ENCODE peak calls at places on chromosomes 3 and 15, in seven cellular contexts. One of them, this sample, is unnamed. For H3K4me1, the result is how much of the 10 kb centered on the place peaks cover.

GRCh38 chr3:182740710-182741109 is 52.6 kb upstream of the ATP11B start:
- DNase-seq in CD8-positive, alpha-beta T cell: no peak
- DNase-seq in left ventricle myocardium inferior: no peak
- DNase-seq in tibial nerve: no peak
- DNase-seq in colonic mucosa: peak
- DNase-seq in stomach: peak
- DNase-seq in mucosa of descending colon: no peak
- DNase-seq in this sample: no peak

GRCh38 chr15:73237910-73238309 is 130.8 kb downstream of the HCN4 start:
- DNase-seq in CD8-positive, alpha-beta T cell: no peak
- DNase-seq in colonic mucosa: no peak
- DNase-seq in tibial nerve: no peak
- DNase-seq in left ventricle myocardium inferior: no peak
- DNase-seq in stomach: no peak
- DNase-seq in mucosa of descending colon: no peak
- DNase-seq in this sample: no peak

GRCh38 chr3:55180161-55180560 is 252.3 kb upstream of the LRTM1 start:
- DNase-seq in CD8-positive, alpha-beta T cell: no peak
- DNase-seq in colonic mucosa: no peak
- DNase-seq in left ventricle myocardium inferior: no peak
- DNase-seq in mucosa of descending colon: no peak
- DNase-seq in tibial nerve: no peak
- DNase-seq in stomach: no peak
- DNase-seq in this sample: no peak

GRCh38 chr15:72354496-72354895 is 21.3 kb downstream of the HEXA start:
- DNase-seq in stomach: no peak
- DNase-seq in mucosa of descending colon: no peak
- DNase-seq in CD8-positive, alpha-beta T cell: no peak
- DNase-seq in left ventricle myocardium inferior: no peak
- DNase-seq in tibial nerve: no peak
- DNase-seq in colonic mucosa: no peak
- DNase-seq in this sample: no peak

GRCh38 chr15:94844533-94845390 is 613.4 kb downstream of the MCTP2 start:
- DNase-seq in tibial nerve: peak
- DNase-seq in mucosa of descending colon: peak
- DNase-seq in stomach: peak
- DNase-seq in left ventricle myocardium inferior: peak
- DNase-seq in colonic mucosa: peak
- DNase-seq in CD8-positive, alpha-beta T cell: no peak
- DNase-seq in this sample: peak

GRCh38 chr15:48565560-48566482 is 79.7 kb downstream of the FBN1 start:
- DNase-seq in left ventricle myocardium inferior: no peak
- DNase-seq in stomach: no peak
- DNase-seq in colonic mucosa: no peak
- DNase-seq in mucosa of descending colon: no peak
- DNase-seq in tibial nerve: no peak
- DNase-seq in CD8-positive, alpha-beta T cell: no peak
- DNase-seq in this sample: no peak

GRCh38 chr15:79089890-79090486 is 592 bp downstream of the RASGRF1 start:
- DNase-seq in colonic mucosa: no peak
- DNase-seq in CD8-positive, alpha-beta T cell: no peak
- DNase-seq in stomach: no peak
- DNase-seq in left ventricle myocardium inferior: no peak
- DNase-seq in mucosa of descending colon: no peak
- DNase-seq in tibial nerve: no peak
- DNase-seq in this sample: no peak

GRCh38 chr15:83775738-83776137 is 121.8 kb downstream of the ADAMTSL3 start:
- DNase-seq in left ventricle myocardium inferior: no peak
- DNase-seq in CD8-positive, alpha-beta T cell: no peak
- DNase-seq in stomach: no peak
- DNase-seq in mucosa of descending colon: no peak
- DNase-seq in colonic mucosa: no peak
- DNase-seq in tibial nerve: no peak
- DNase-seq in this sample: no peak

GRCh38 chr15:90879730-90880366 is 4.5 kb upstream of the FES start:
- DNase-seq in colonic mucosa: no peak
- DNase-seq in left ventricle myocardium inferior: no peak
- DNase-seq in mucosa of descending colon: peak
- DNase-seq in CD8-positive, alpha-beta T cell: no peak
- DNase-seq in stomach: no peak
- DNase-seq in tibial nerve: no peak
- DNase-seq in this sample: no peak

GRCh38 chr3:14486460-14486859 is 53.7 kb downstream of the GRIP2 start:
- DNase-seq in colonic mucosa: no peak
- DNase-seq in mucosa of descending colon: peak
- DNase-seq in tibial nerve: no peak
- DNase-seq in left ventricle myocardium inferior: no peak
- DNase-seq in stomach: no peak
- DNase-seq in CD8-positive, alpha-beta T cell: no peak
- DNase-seq in this sample: no peak

GRCh38 chr3:71380096-71380495 is 203.4 kb downstream of the FOXP1 start:
- DNase-seq in stomach: no peak
- DNase-seq in CD8-positive, alpha-beta T cell: no peak
- DNase-seq in colonic mucosa: no peak
- DNase-seq in mucosa of descending colon: no peak
- DNase-seq in left ventricle myocardium inferior: no peak
- DNase-seq in tibial nerve: peak
- DNase-seq in this sample: no peak

GRCh38 chr3:183265713-183266417 is 12.8 kb downstream of the B3GNT5 start:
- DNase-seq in CD8-positive, alpha-beta T cell: no peak
- DNase-seq in left ventricle myocardium inferior: no peak
- DNase-seq in tibial nerve: no peak
- DNase-seq in colonic mucosa: peak
- DNase-seq in mucosa of descending colon: peak
- DNase-seq in stomach: peak
- DNase-seq in this sample: no peak

GRCh38 chr3:46663611-46664135 is 29.8 kb downstream of the ALS2CL start:
- DNase-seq in left ventricle myocardium inferior: no peak
- DNase-seq in colonic mucosa: peak
- DNase-seq in tibial nerve: no peak
- DNase-seq in CD8-positive, alpha-beta T cell: no peak
- DNase-seq in stomach: peak
- DNase-seq in mucosa of descending colon: no peak
- DNase-seq in this sample: no peak

GRCh38 chr15:70627322-70627721 is 136.0 kb downstream of the UACA start:
- DNase-seq in mucosa of descending colon: no peak
- DNase-seq in tibial nerve: no peak
- DNase-seq in stomach: no peak
- DNase-seq in CD8-positive, alpha-beta T cell: no peak
- DNase-seq in left ventricle myocardium inferior: no peak
- DNase-seq in colonic mucosa: no peak
- DNase-seq in this sample: no peak
- H3K4me1 ChIP-seq in mucosa of descending colon: under half
- H3K4me1 ChIP-seq in tibial nerve: under half
- H3K4me1 ChIP-seq in stomach: under half
- H3K4me1 ChIP-seq in CD8-positive, alpha-beta T cell: under half
- H3K4me1 ChIP-seq in left ventricle myocardium inferior: under half
- H3K4me1 ChIP-seq in colonic mucosa: under half
- H3K4me1 ChIP-seq in this sample: under half

GRCh38 chr3:191356586-191357439 is 26.5 kb upstream of the UTS2B start:
- DNase-seq in tibial nerve: no peak
- DNase-seq in CD8-positive, alpha-beta T cell: no peak
- DNase-seq in left ventricle myocardium inferior: peak
- DNase-seq in colonic mucosa: no peak
- DNase-seq in stomach: peak
- DNase-seq in mucosa of descending colon: no peak
- DNase-seq in this sample: peak

GRCh38 chr3:191352014-191352413 is 21.7 kb upstream of the UTS2B start:
- DNase-seq in colonic mucosa: no peak
- DNase-seq in left ventricle myocardium inferior: no peak
- DNase-seq in tibial nerve: no peak
- DNase-seq in CD8-positive, alpha-beta T cell: no peak
- DNase-seq in mucosa of descending colon: no peak
- DNase-seq in stomach: no peak
- DNase-seq in this sample: no peak

GRCh38 chr3:191355406-191355805 is 25.1 kb upstream of the UTS2B start:
- DNase-seq in colonic mucosa: no peak
- DNase-seq in stomach: no peak
- DNase-seq in CD8-positive, alpha-beta T cell: no peak
- DNase-seq in left ventricle myocardium inferior: no peak
- DNase-seq in mucosa of descending colon: no peak
- DNase-seq in tibial nerve: no peak
- DNase-seq in this sample: no peak

GRCh38 chr3:191350389-191351090 is 20.2 kb upstream of the UTS2B start:
- DNase-seq in CD8-positive, alpha-beta T cell: no peak
- DNase-seq in mucosa of descending colon: no peak
- DNase-seq in tibial nerve: no peak
- DNase-seq in stomach: no peak
- DNase-seq in colonic mucosa: no peak
- DNase-seq in left ventricle myocardium inferior: no peak
- DNase-seq in this sample: no peak

GRCh38 chr3:191353022-191353777 is 22.9 kb upstream of the UTS2B start:
- DNase-seq in colonic mucosa: no peak
- DNase-seq in CD8-positive, alpha-beta T cell: no peak
- DNase-seq in stomach: no peak
- DNase-seq in left ventricle myocardium inferior: no peak
- DNase-seq in mucosa of descending colon: no peak
- DNase-seq in tibial nerve: no peak
- DNase-seq in this sample: no peak
- H3K4me3 ChIP-seq in colonic mucosa: no peak
- H3K4me3 ChIP-seq in CD8-positive, alpha-beta T cell: no peak
- H3K4me3 ChIP-seq in stomach: no peak
- H3K4me3 ChIP-seq in left ventricle myocardium inferior: no peak
- H3K4me3 ChIP-seq in mucosa of descending colon: no peak
- H3K4me3 ChIP-seq in tibial nerve: no peak
- H3K4me3 ChIP-seq in this sample: no peak

DNA sequence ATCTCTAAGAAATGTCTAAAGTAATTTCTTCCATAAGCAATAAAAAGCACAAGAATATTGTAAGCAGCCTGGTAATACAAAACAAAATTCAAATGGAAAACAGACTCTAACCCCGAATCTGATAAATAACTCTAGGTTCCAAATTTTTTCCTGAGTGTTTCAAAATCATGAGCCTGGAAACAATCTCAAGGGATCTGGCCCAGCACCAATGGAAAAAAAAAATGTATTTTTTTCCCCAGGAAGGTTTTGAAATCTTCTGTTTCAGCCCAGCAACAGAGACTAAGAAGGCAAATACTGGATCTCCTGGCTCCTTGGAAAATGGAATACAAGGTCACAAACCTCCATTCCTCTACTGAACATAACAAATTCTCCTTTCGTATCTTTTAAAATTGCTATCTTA is 13.0 kb downstream of the TBC1D2B start:
- DNase-seq in tibial nerve: peak
- DNase-seq in colonic mucosa: no peak
- DNase-seq in CD8-positive, alpha-beta T cell: no peak
- DNase-seq in left ventricle myocardium inferior: no peak
- DNase-seq in stomach: no peak
- DNase-seq in mucosa of descending colon: no peak
- DNase-seq in this sample: no peak
- H3K4me1 ChIP-seq in tibial nerve: half or more
- H3K4me1 ChIP-seq in colonic mucosa: under half
- H3K4me1 ChIP-seq in CD8-positive, alpha-beta T cell: half or more
- H3K4me1 ChIP-seq in left ventricle myocardium inferior: half or more
- H3K4me1 ChIP-seq in stomach: half or more
- H3K4me1 ChIP-seq in mucosa of descending colon: half or more
- H3K4me1 ChIP-seq in this sample: half or more

DNA sequence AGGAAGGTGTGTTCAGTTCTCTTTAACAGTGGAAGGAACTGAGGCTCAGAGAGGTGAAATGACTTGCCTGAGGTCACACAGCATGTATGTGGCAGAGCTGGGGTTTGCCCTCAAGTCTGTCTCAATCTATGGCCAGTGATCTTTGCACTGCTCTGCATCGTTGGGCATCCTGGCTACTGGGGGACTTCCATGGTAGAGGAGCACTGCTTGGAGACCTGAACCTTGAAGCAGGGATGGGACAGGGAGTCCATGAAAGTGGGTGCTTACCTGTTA is 2.0 kb downstream of the CORO2B start:
- DNase-seq in CD8-positive, alpha-beta T cell: no peak
- DNase-seq in stomach: no peak
- DNase-seq in tibial nerve: no peak
- DNase-seq in left ventricle myocardium inferior: no peak
- DNase-seq in mucosa of descending colon: no peak
- DNase-seq in colonic mucosa: no peak
- DNase-seq in this sample: no peak
- H3K4me3 ChIP-seq in CD8-positive, alpha-beta T cell: no peak
- H3K4me3 ChIP-seq in stomach: no peak
- H3K4me3 ChIP-seq in tibial nerve: no peak
- H3K4me3 ChIP-seq in left ventricle myocardium inferior: peak
- H3K4me3 ChIP-seq in mucosa of descending colon: no peak
- H3K4me3 ChIP-seq in colonic mucosa: no peak
- H3K4me3 ChIP-seq in this sample: peak

This sample was measured in heart right ventricle.